ENCODE peak calls at places on chromosomes 12 and 14, in ten cellular contexts. M is CD8-positive, alpha-beta T cell; P is mucosa of gallbladder; D is NCI-H774; Q is NB4; W is AML-193; A is endodermal cell; I is bronchial epithelial cell; C is esophagus squamous epithelium; J is stimulated activated CD8-positive, alpha-beta memory T cell treated with anti-CD3 and anti-CD28 coated beads, Interleukin-4, amount 100 ng/mL, for 4 hours. E is an unnamed sample.

GRCh38 chr12:121576851-121577391 is 3.9 kb downstream of the KDM2B start:
- DNase-seq in M (no peak), A (peak), W (no peak), I (peak), C (no peak), D (no peak), P (no peak), Q (peak), J (no peak), E (peak)

GRCh38 chr12:24554612-24555300 is 394.1 kb downstream of the BCAT1 start:
- DNase-seq in W (no peak), P (no peak), D (no peak), C (no peak), A (peak), Q (no peak), J (no peak), M (no peak), I (no peak), E (no peak)

GRCh38 chr12:32533971-32534590 is 134.7 kb downstream of the FGD4 start:
- DNase-seq in W (peak), Q (peak), C (peak), A (no peak), D (peak), M (no peak), P (peak), I (peak), J (no peak), E (peak)

GRCh38 chr12:109264095-109264942 is 44.8 kb downstream of the FOXN4 start:
- DNase-seq in I (peak), M (no peak), J (no peak), A (peak), P (peak), D (peak), C (no peak), W (peak), Q (peak), E (peak)

GRCh38 chr14:52080171-52080800 is 11.4 kb upstream of the NID2 start:
- DNase-seq in J (no peak), A (no peak), I (peak), C (no peak), W (no peak), D (no peak), Q (no peak), P (peak), M (no peak), E (no peak)

GRCh38 chr14:103518416-103519042 is 4.1 kb downstream of the CKB start:
- DNase-seq in W (peak), D (peak), I (no peak), A (peak), C (no peak), M (peak), P (peak), Q (peak), J (peak), E (peak)

GRCh38 chr12:9632766-9633165 is 25.1 kb upstream of the KLRB1 start:
- DNase-seq in I (no peak), P (no peak), M (no peak), Q (no peak), C (no peak), J (no peak), W (no peak), D (no peak), A (no peak), E (no peak)

GRCh38 chr12:116524964-116525379 is 34.2 kb upstream of the MAP1LC3B2 start:
- DNase-seq in Q (peak), I (no peak), W (no peak), C (no peak), A (peak), M (no peak), P (no peak), D (no peak), J (no peak), E (no peak)

GRCh38 chr12:45286621-45287020 is 70.7 kb downstream of the ANO6 start:
- DNase-seq in M (no peak), Q (no peak), D (no peak), P (no peak), C (no peak), W (no peak), J (no peak), I (no peak), A (no peak), E (no peak)

GRCh38 chr12:102216086-102216691 is 18.6 kb upstream of the PMCH start:
- DNase-seq in Q (peak), I (peak), P (no peak), C (no peak), W (no peak), D (no peak), M (no peak), J (no peak), A (no peak), E (no peak)

GRCh38 chr12:115983226-115983798 is 294.2 kb downstream of the MED13L start:
- DNase-seq in J (no peak), M (no peak), C (no peak), W (no peak), D (no peak), A (peak), I (peak), P (no peak), Q (peak), E (no peak)

GRCh38 chr12:79262938-79263337 is 398.4 kb downstream of the SYT1 start:
- DNase-seq in P (no peak), D (no peak), J (no peak), A (no peak), Q (no peak), W (no peak), I (peak), C (no peak), M (no peak), E (no peak)

GRCh38 chr12:81811066-81811777 is 52.1 kb upstream of the PPFIA2 start:
- DNase-seq in J (no peak), I (peak), W (no peak), C (no peak), M (no peak), Q (peak), P (no peak), D (no peak), A (peak), E (no peak)

GRCh38 chr14:60133487-60133886 is 31.7 kb downstream of the DHRS7 start:
- DNase-seq in C (no peak), I (peak), A (no peak), D (no peak), J (no peak), W (no peak), Q (no peak), P (no peak), M (no peak), E (no peak)

GRCh38 chr12:38527631-38528030 is 211.1 kb downstream of the ALG10B start:
- DNase-seq in Q (no peak), A (no peak), D (no peak), J (no peak), M (no peak), W (no peak), C (no peak), P (no peak), I (peak), E (no peak)

GRCh38 chr12:1473418-1473817 is 121.0 kb downstream of the FBXL14 start:
- DNase-seq in W (peak), J (no peak), I (peak), A (peak), D (no peak), C (no peak), P (no peak), M (peak), Q (peak), E (no peak)

GRCh38 chr12:130831246-130831645 is 7.8 kb downstream of the STX2 start:
- DNase-seq in P (no peak), W (no peak), I (no peak), Q (no peak), D (no peak), C (no peak), M (no peak), A (peak), J (no peak), E (no peak)

GRCh38 chr12:93733928-93734327 is 56.8 kb downstream of the CRADD start:
- DNase-seq in I (no peak), M (no peak), A (no peak), J (no peak), C (no peak), Q (no peak), D (no peak), P (no peak), W (no peak), E (no peak)

GRCh38 chr14:100417466-100417865 is 94.3 kb downstream of the SLC25A47 start:
- DNase-seq in C (no peak), J (no peak), M (no peak), I (peak), D (no peak), Q (peak), A (peak), P (peak), W (no peak), E (peak)

GRCh38 chr12:81610955-81611889 is 147.9 kb downstream of the PPFIA2 start:
- DNase-seq in J (no peak), A (peak), P (no peak), W (peak), D (no peak), M (no peak), Q (peak), C (no peak), I (peak), E (no peak)

GRCh38 chr14:99188721-99189120 is 83.3 kb downstream of the BCL11B start:
- DNase-seq in M (no peak), W (no peak), I (no peak), P (no peak), A (peak), J (no peak), C (no peak), Q (no peak), D (no peak), E (no peak)

GRCh38 chr12:25752910-25753309 is 199.8 kb upstream of the LMNTD1 start:
- DNase-seq in J (no peak), M (no peak), P (no peak), I (no peak), W (no peak), C (no peak), Q (no peak), D (no peak), A (no peak), E (no peak)

GRCh38 chr12:3925621-3926020 is 52.4 kb upstream of the PARP11 start:
- DNase-seq in J (no peak), M (no peak), W (no peak), Q (no peak), P (no peak), A (no peak), I (no peak), C (no peak), D (no peak), E (no peak)

GRCh38 chr12:45655186-45655585 is 74.3 kb upstream of the ARID2 start:
- DNase-seq in D (peak), I (peak), C (no peak), J (no peak), A (no peak), M (peak), W (peak), P (peak), Q (peak), E (no peak)

GRCh38 chr14:41915732-41916131 is 309.1 kb downstream of the LRFN5 start:
- DNase-seq in D (no peak), Q (no peak), A (no peak), W (no peak), C (no peak), I (no peak), M (no peak), P (no peak), J (no peak), E (no peak)

GRCh38 chr12:10293570-10294227 is 14.0 kb upstream of the KLRD1 start:
- DNase-seq in D (no peak), I (no peak), M (no peak), J (no peak), A (no peak), P (no peak), C (no peak), W (no peak), Q (no peak), E (no peak)

GRCh38 chr14:63510538-63510937 is 32.6 kb downstream of the PPP2R5E start:
- DNase-seq in M (no peak), Q (peak), P (no peak), C (no peak), I (no peak), J (no peak), W (no peak), D (no peak), A (no peak), E (no peak)

GRCh38 chr14:67512463-67513134 is 20.5 kb upstream of the PLEKHH1 start:
- DNase-seq in W (no peak), A (no peak), Q (no peak), P (no peak), M (no peak), I (no peak), D (no peak), J (no peak), C (no peak), E (no peak)

GRCh38 chr12:26195641-26196423 is 459 bp downstream of the SSPN start:
- DNase-seq in M (no peak), J (no peak), P (peak), I (no peak), Q (peak), W (no peak), D (peak), C (no peak), A (peak), E (peak)

GRCh38 chr14:100246809-100247428 is 8.0 kb downstream of the YY1 start:
- DNase-seq in C (no peak), W (peak), D (peak), J (no peak), A (peak), P (no peak), I (peak), M (no peak), Q (peak), E (peak)